ENCODE peak calls at places on chromosomes 11 and 22, in six cellular contexts. One of them, this sample, is unnamed.

GRCh38 chr11:46827995-46828394 is 18.1 kb downstream of the CKAP5 start:
- DNase-seq in A549: no peak
- DNase-seq in suprapubic skin: no peak
- DNase-seq in GM12878: no peak
- DNase-seq in OCI-LY7: no peak
- DNase-seq in cardiac muscle cell: no peak
- DNase-seq in this sample: no peak

GRCh38 chr22:44620129-44620840 is 81.7 kb upstream of the PRR5 start:
- DNase-seq in A549: no peak
- DNase-seq in suprapubic skin: peak
- DNase-seq in GM12878: no peak
- DNase-seq in OCI-LY7: peak
- DNase-seq in cardiac muscle cell: peak
- DNase-seq in this sample: peak

GRCh38 chr11:35932641-35933571 is 11.0 kb upstream of the LDLRAD3 start:
- DNase-seq in A549: no peak
- DNase-seq in suprapubic skin: no peak
- DNase-seq in GM12878: no peak
- DNase-seq in OCI-LY7: no peak
- DNase-seq in cardiac muscle cell: no peak
- DNase-seq in this sample: no peak

GRCh38 chr22:21591695-21592094 is 24.2 kb downstream of the UBE2L3 start:
- DNase-seq in A549: no peak
- DNase-seq in suprapubic skin: no peak
- DNase-seq in GM12878: no peak
- DNase-seq in OCI-LY7: no peak
- DNase-seq in cardiac muscle cell: no peak
- DNase-seq in this sample: no peak

GRCh38 chr11:39374963-39375698 is 2084.3 kb downstream of the LRRC4C start:
- DNase-seq in A549: peak
- DNase-seq in suprapubic skin: no peak
- DNase-seq in GM12878: no peak
- DNase-seq in OCI-LY7: peak
- DNase-seq in cardiac muscle cell: peak
- DNase-seq in this sample: no peak

GRCh38 chr11:17770048-17770652 is 35.6 kb downstream of the KCNC1 start:
- DNase-seq in A549: peak
- DNase-seq in suprapubic skin: no peak
- DNase-seq in GM12878: no peak
- DNase-seq in OCI-LY7: peak
- DNase-seq in cardiac muscle cell: peak
- DNase-seq in this sample: no peak

GRCh38 chr22:23058063-23058462 is 12.3 kb upstream of the GNAZ start:
- DNase-seq in A549: no peak
- DNase-seq in suprapubic skin: no peak
- DNase-seq in GM12878: no peak
- DNase-seq in OCI-LY7: no peak
- DNase-seq in cardiac muscle cell: no peak
- DNase-seq in this sample: peak

GRCh38 chr11:76629133-76629852 is 41.3 kb downstream of the LRRC32 start:
- DNase-seq in A549: no peak
- DNase-seq in suprapubic skin: peak
- DNase-seq in GM12878: peak
- DNase-seq in OCI-LY7: no peak
- DNase-seq in cardiac muscle cell: no peak
- DNase-seq in this sample: no peak

GRCh38 chr22:33606495-33606894 is 313.8 kb downstream of the LARGE1 start:
- DNase-seq in A549: no peak
- DNase-seq in suprapubic skin: no peak
- DNase-seq in GM12878: no peak
- DNase-seq in OCI-LY7: no peak
- DNase-seq in cardiac muscle cell: no peak
- DNase-seq in this sample: no peak

GRCh38 chr22:49535527-49536125 is 292.0 kb downstream of the BRD1 start:
- DNase-seq in A549: no peak
- DNase-seq in suprapubic skin: peak
- DNase-seq in GM12878: no peak
- DNase-seq in OCI-LY7: no peak
- DNase-seq in cardiac muscle cell: no peak
- DNase-seq in this sample: no peak

GRCh38 chr22:49992921-49993648 is 19.5 kb downstream of the IL17REL start:
- DNase-seq in A549: peak
- DNase-seq in suprapubic skin: peak
- DNase-seq in GM12878: no peak
- DNase-seq in OCI-LY7: peak
- DNase-seq in cardiac muscle cell: peak
- DNase-seq in this sample: peak

GRCh38 chr11:66188580-66188979 is 79.9 kb upstream of the RAB1B start:
- DNase-seq in A549: no peak
- DNase-seq in suprapubic skin: no peak
- DNase-seq in GM12878: no peak
- DNase-seq in OCI-LY7: no peak
- DNase-seq in cardiac muscle cell: no peak
- DNase-seq in this sample: no peak

GRCh38 chr22:46063861-46064235 is 86.5 kb upstream of the PPARA start:
- DNase-seq in A549: no peak
- DNase-seq in suprapubic skin: peak
- DNase-seq in GM12878: no peak
- DNase-seq in OCI-LY7: no peak
- DNase-seq in cardiac muscle cell: no peak
- DNase-seq in this sample: no peak

GRCh38 chr11:74069146-74070046 is 60.5 kb upstream of the UCP3 start:
- DNase-seq in A549: no peak
- DNase-seq in suprapubic skin: no peak
- DNase-seq in GM12878: no peak
- DNase-seq in OCI-LY7: no peak
- DNase-seq in cardiac muscle cell: no peak
- DNase-seq in this sample: no peak

GRCh38 chr22:40654522-40655167 is 18.1 kb upstream of the MRTFA start:
- DNase-seq in A549: peak
- DNase-seq in suprapubic skin: no peak
- DNase-seq in GM12878: no peak
- DNase-seq in OCI-LY7: no peak
- DNase-seq in cardiac muscle cell: no peak
- DNase-seq in this sample: no peak

GRCh38 chr22:37416806-37417205 is 10.5 kb downstream of the ELFN2 start:
- DNase-seq in A549: no peak
- DNase-seq in suprapubic skin: no peak
- DNase-seq in GM12878: no peak
- DNase-seq in OCI-LY7: no peak
- DNase-seq in cardiac muscle cell: peak
- DNase-seq in this sample: no peak

GRCh38 chr11:28195449-28195848 is 87.3 kb downstream of the METTL15 start:
- DNase-seq in A549: no peak
- DNase-seq in suprapubic skin: no peak
- DNase-seq in GM12878: no peak
- DNase-seq in OCI-LY7: no peak
- DNase-seq in cardiac muscle cell: no peak
- DNase-seq in this sample: no peak

GRCh38 chr22:41919357-41920224 is 4.7 kb upstream of the SHISA8 start:
- DNase-seq in A549: no peak
- DNase-seq in suprapubic skin: no peak
- DNase-seq in GM12878: peak
- DNase-seq in OCI-LY7: peak
- DNase-seq in cardiac muscle cell: peak
- DNase-seq in this sample: peak

GRCh38 chr22:18103527-18104269 is 6.9 kb upstream of the TUBA8 start:
- DNase-seq in A549: no peak
- DNase-seq in suprapubic skin: no peak
- DNase-seq in GM12878: peak
- DNase-seq in OCI-LY7: no peak
- DNase-seq in cardiac muscle cell: no peak
- DNase-seq in this sample: no peak

GRCh38 chr22:45895436-45896152 is 81.4 kb downstream of the WNT7B start:
- DNase-seq in A549: no peak
- DNase-seq in suprapubic skin: no peak
- DNase-seq in GM12878: no peak
- DNase-seq in OCI-LY7: no peak
- DNase-seq in cardiac muscle cell: no peak
- DNase-seq in this sample: no peak

GRCh38 chr11:3186166-3186953 is 21.2 kb upstream of the OSBPL5 start:
- DNase-seq in A549: no peak
- DNase-seq in suprapubic skin: no peak
- DNase-seq in GM12878: no peak
- DNase-seq in OCI-LY7: no peak
- DNase-seq in cardiac muscle cell: no peak
- DNase-seq in this sample: no peak

GRCh38 chr11:68409748-68410344 is 50.7 kb upstream of the PPP6R3 start:
- DNase-seq in A549: no peak
- DNase-seq in suprapubic skin: no peak
- DNase-seq in GM12878: no peak
- DNase-seq in OCI-LY7: no peak
- DNase-seq in cardiac muscle cell: no peak
- DNase-seq in this sample: no peak

GRCh38 chr11:68413591-68413999 is 47.0 kb upstream of the PPP6R3 start:
- DNase-seq in A549: no peak
- DNase-seq in suprapubic skin: no peak
- DNase-seq in GM12878: no peak
- DNase-seq in OCI-LY7: no peak
- DNase-seq in cardiac muscle cell: no peak
- DNase-seq in this sample: no peak

GRCh38 chr11:68412593-68413475 is 47.7 kb upstream of the PPP6R3 start:
- DNase-seq in A549: no peak
- DNase-seq in suprapubic skin: no peak
- DNase-seq in GM12878: peak
- DNase-seq in OCI-LY7: no peak
- DNase-seq in cardiac muscle cell: no peak
- DNase-seq in this sample: peak

GRCh38 chr11:68408512-68408911 is 52.0 kb upstream of the PPP6R3 start:
- DNase-seq in A549: no peak
- DNase-seq in suprapubic skin: no peak
- DNase-seq in GM12878: no peak
- DNase-seq in OCI-LY7: no peak
- DNase-seq in cardiac muscle cell: no peak
- DNase-seq in this sample: no peak

DNA sequence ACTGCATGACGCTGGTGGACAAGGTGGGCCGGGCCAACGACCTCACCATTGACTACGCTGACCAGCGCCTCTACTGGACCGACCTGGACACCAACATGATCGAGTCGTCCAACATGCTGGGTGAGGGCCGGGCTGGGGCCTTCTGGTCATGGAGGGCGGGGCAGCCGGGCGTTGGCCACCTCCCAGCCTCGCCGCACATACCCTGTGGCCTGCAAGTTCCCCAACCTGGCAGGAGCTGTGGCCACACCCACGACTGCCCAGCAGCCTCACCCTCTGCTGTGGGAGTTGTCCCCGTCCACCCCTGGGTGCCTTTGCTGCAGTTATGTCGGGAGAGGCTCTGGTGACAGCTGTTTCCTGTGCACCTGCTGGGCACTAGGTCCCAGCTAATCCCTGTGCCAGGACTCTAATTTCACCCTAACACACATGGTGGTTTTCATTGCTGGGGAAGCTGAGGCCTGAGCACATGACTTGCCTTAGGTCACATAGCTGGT is 49.0 kb upstream of the PPP6R3 start:
- DNase-seq in A549: no peak
- DNase-seq in suprapubic skin: no peak
- DNase-seq in GM12878: no peak
- DNase-seq in OCI-LY7: no peak
- DNase-seq in cardiac muscle cell: no peak
- DNase-seq in this sample: no peak
- TF ChIP-seq CTCF in A549: no peak
- TF ChIP-seq CTCF in suprapubic skin: no peak
- TF ChIP-seq CTCF in GM12878: no peak
- TF ChIP-seq CTCF in OCI-LY7: no peak
- TF ChIP-seq CTCF in cardiac muscle cell: no peak
- TF ChIP-seq CTCF in this sample: no peak

GRCh38 chr11:595400-595799 is 19.1 kb downstream of the PHRF1 start:
- DNase-seq in A549: no peak
- DNase-seq in suprapubic skin: no peak
- DNase-seq in GM12878: no peak
- DNase-seq in OCI-LY7: no peak
- DNase-seq in cardiac muscle cell: no peak
- DNase-seq in this sample: no peak

GRCh38 chr11:596374-596773 is 19.4 kb downstream of the IRF7 start:
- DNase-seq in A549: no peak
- DNase-seq in suprapubic skin: no peak
- DNase-seq in GM12878: no peak
- DNase-seq in OCI-LY7: no peak
- DNase-seq in cardiac muscle cell: no peak
- DNase-seq in this sample: no peak

GRCh38 chr11:598005-598680 is 17.6 kb downstream of the IRF7 start:
- DNase-seq in A549: no peak
- DNase-seq in suprapubic skin: no peak
- DNase-seq in GM12878: no peak
- DNase-seq in OCI-LY7: no peak
- DNase-seq in cardiac muscle cell: no peak
- DNase-seq in this sample: no peak

GRCh38 chr11:593347-593746 is 17.1 kb downstream of the PHRF1 start:
- DNase-seq in A549: no peak
- DNase-seq in suprapubic skin: no peak
- DNase-seq in GM12878: no peak
- DNase-seq in OCI-LY7: no peak
- DNase-seq in cardiac muscle cell: no peak
- DNase-seq in this sample: no peak

GRCh38 chr11:597166-597725 is 18.5 kb downstream of the IRF7 start:
- DNase-seq in A549: no peak
- DNase-seq in suprapubic skin: no peak
- DNase-seq in GM12878: no peak
- DNase-seq in OCI-LY7: no peak
- DNase-seq in cardiac muscle cell: no peak
- DNase-seq in this sample: no peak
- TF ChIP-seq CTCF in A549: no peak
- TF ChIP-seq CTCF in suprapubic skin: no peak
- TF ChIP-seq CTCF in GM12878: no peak
- TF ChIP-seq CTCF in OCI-LY7: peak
- TF ChIP-seq CTCF in cardiac muscle cell: no peak
- TF ChIP-seq CTCF in this sample: no peak

GRCh38 chr11:61700720-61701119 is 20.5 kb downstream of the DAGLA start:
- DNase-seq in A549: no peak
- DNase-seq in suprapubic skin: no peak
- DNase-seq in GM12878: no peak
- DNase-seq in OCI-LY7: no peak
- DNase-seq in cardiac muscle cell: no peak
- DNase-seq in this sample: no peak

GRCh38 chr11:61702701-61703312 is 22.6 kb downstream of the DAGLA start:
- DNase-seq in A549: no peak
- DNase-seq in suprapubic skin: no peak
- DNase-seq in GM12878: no peak
- DNase-seq in OCI-LY7: no peak
- DNase-seq in cardiac muscle cell: no peak
- DNase-seq in this sample: no peak

GRCh38 chr11:61699737-61700160 is 19.6 kb downstream of the DAGLA start:
- DNase-seq in A549: no peak
- DNase-seq in suprapubic skin: no peak
- DNase-seq in GM12878: no peak
- DNase-seq in OCI-LY7: no peak
- DNase-seq in cardiac muscle cell: no peak
- DNase-seq in this sample: no peak

GRCh38 chr11:61700221-61700620 is 20.0 kb downstream of the DAGLA start:
- DNase-seq in A549: peak
- DNase-seq in suprapubic skin: no peak
- DNase-seq in GM12878: no peak
- DNase-seq in OCI-LY7: no peak
- DNase-seq in cardiac muscle cell: peak
- DNase-seq in this sample: no peak

GRCh38 chr11:61701298-61701993 is 21.3 kb downstream of the DAGLA start:
- DNase-seq in A549: no peak
- DNase-seq in suprapubic skin: no peak
- DNase-seq in GM12878: no peak
- DNase-seq in OCI-LY7: peak
- DNase-seq in cardiac muscle cell: peak
- DNase-seq in this sample: no peak
- TF ChIP-seq CTCF in A549: peak
- TF ChIP-seq CTCF in suprapubic skin: no peak
- TF ChIP-seq CTCF in GM12878: no peak
- TF ChIP-seq CTCF in OCI-LY7: peak
- TF ChIP-seq CTCF in cardiac muscle cell: peak
- TF ChIP-seq CTCF in this sample: no peak

GRCh38 chr11:927871-928270 is 2.2 kb downstream of the AP2A2 start:
- DNase-seq in A549: no peak
- DNase-seq in suprapubic skin: no peak
- DNase-seq in GM12878: no peak
- DNase-seq in OCI-LY7: no peak
- DNase-seq in cardiac muscle cell: no peak
- DNase-seq in this sample: no peak
- TF ChIP-seq CTCF in A549: no peak
- TF ChIP-seq CTCF in suprapubic skin: no peak
- TF ChIP-seq CTCF in GM12878: no peak
- TF ChIP-seq CTCF in OCI-LY7: no peak
- TF ChIP-seq CTCF in cardiac muscle cell: no peak
- TF ChIP-seq CTCF in this sample: no peak